ENCODE peak calls at places on chromosomes 13 and 19, in ten cellular contexts. K is GM12865; A is mammary epithelial cell; S is AG04449; D is CD8-positive, alpha-beta memory T cell; O is heart left ventricle; I is psoas muscle; Q is CD8-positive, alpha-beta T cell; T is NT2/D1; P is tibial nerve. C is an unnamed sample.

GRCh38 chr19:13846533-13847032 is 30.4 kb upstream of the NANOS3 start:
- DNase-seq in S (no peak), P (peak; percentile 60), T (peak; percentile 78), A (peak; percentile 89), Q (peak; percentile 97), I (peak; percentile 90), O (peak; percentile 94), K (peak; percentile 95), D (peak; percentile 94), C (no peak)

GRCh38 chr19:6529937-6530384 is 865 bp upstream of the TNFSF9 start:
- DNase-seq in K (no peak), P (no peak), D (no peak), S (no peak), I (no peak), T (no peak), O (no peak), Q (no peak), A (no peak), C (no peak)

GRCh38 chr13:75432045-75432444 is 49.9 kb downstream of the TBC1D4 start:
- DNase-seq in O (no peak), I (no peak), Q (no peak), K (peak; percentile 16), S (no peak), D (no peak), T (no peak), P (no peak), A (no peak), C (no peak)

GRCh38 chr19:58473775-58474174 is 2.4 kb upstream of the ZNF446 start:
- DNase-seq in Q (no peak), D (no peak), K (no peak), T (no peak), A (no peak), P (no peak), O (no peak), S (no peak), I (no peak), C (no peak)

GRCh38 chr19:56840452-56841193 is at the start of the genes PEG3 and ZIM2:
- DNase-seq in T (peak; percentile 89), A (no peak), I (peak; percentile 73), P (no peak), K (no peak), Q (no peak), S (no peak), D (no peak), O (peak; percentile 84), C (no peak)

GRCh38 chr19:45805719-45806118 is 9.4 kb downstream of the RSPH6A start:
- DNase-seq in A (no peak), I (no peak), K (no peak), P (no peak), Q (no peak), O (no peak), D (no peak), T (no peak), S (no peak), C (no peak)

GRCh38 chr13:112069727-112070300 is 2.9 kb downstream of the SOX1 start:
- DNase-seq in Q (no peak), T (no peak), S (no peak), K (no peak), A (no peak), O (no peak), P (no peak), D (no peak), I (no peak), C (no peak)

GRCh38 chr19:17915940-17916593 is 16.7 kb upstream of the CCDC124 start:
- DNase-seq in A (peak; percentile 71), O (no peak), Q (no peak), I (no peak), D (no peak), K (no peak), T (no peak), S (no peak), P (no peak), C (no peak)

GRCh38 chr13:95624020-95624419 is 20.5 kb downstream of the DZIP1 start:
- DNase-seq in A (peak; percentile 40), D (no peak), O (no peak), Q (no peak), I (no peak), T (peak; percentile 60), S (no peak), K (peak; percentile 70), P (no peak), C (no peak)

GRCh38 chr13:73366241-73366640 is 307.4 kb downstream of the KLF5 start:
- DNase-seq in P (no peak), Q (no peak), I (no peak), A (no peak), D (no peak), O (no peak), T (no peak), K (no peak), S (no peak), C (no peak)

GRCh38 chr13:112892759-112893569 is 76.0 kb upstream of the MCF2L start:
- DNase-seq in S (no peak), Q (no peak), P (no peak), A (no peak), T (no peak), I (peak; percentile 30), D (no peak), K (no peak), O (peak; percentile 40), C (no peak)

GRCh38 chr13:27523345-27524073 is 73.1 kb upstream of the MTIF3 start:
- DNase-seq in T (no peak), A (no peak), S (no peak), P (no peak), K (no peak), D (no peak), O (no peak), Q (no peak), I (no peak), C (no peak)

GRCh38 chr13:93685900-93686299 is 459.3 kb downstream of the GPC6 start:
- DNase-seq in D (no peak), T (no peak), S (no peak), I (no peak), Q (no peak), A (no peak), O (no peak), K (no peak), P (no peak), C (no peak)
- H3K4me3 ChIP-seq in D (no peak overlapping the region), T (no peak overlapping the region), S (no peak overlapping the region), I (no peak overlapping the region), Q (no peak overlapping the region), A (no peak overlapping the region), O (no peak overlapping the region), K (no peak overlapping the region), P (no peak overlapping the region), C (no peak overlapping the region)

GRCh38 chr19:3866798-3867638 is 1.8 kb downstream of the ZFR2 start:
- DNase-seq in Q (no peak), T (no peak), D (no peak), S (no peak), O (no peak), P (no peak), I (no peak), A (no peak), K (no peak), C (no peak)

GRCh38 chr19:3863648-3864047 is 5.2 kb downstream of the ZFR2 start:
- DNase-seq in K (no peak), O (no peak), A (no peak), T (no peak), S (no peak), Q (no peak), P (no peak), I (no peak), D (no peak), C (no peak)

GRCh38 chr19:3868770-3869456 is at the start of gene ZFR2:
- DNase-seq in T (peak; percentile 89), P (no peak), A (no peak), Q (no peak), K (no peak), O (no peak), S (no peak), D (no peak), I (no peak), C (no peak)

GRCh38 chr19:3873151-3873550 is 4.3 kb upstream of the ZFR2 start:
- DNase-seq in S (no peak), P (no peak), O (no peak), K (no peak), I (no peak), T (no peak), D (no peak), Q (no peak), A (no peak), C (no peak)

DNA sequence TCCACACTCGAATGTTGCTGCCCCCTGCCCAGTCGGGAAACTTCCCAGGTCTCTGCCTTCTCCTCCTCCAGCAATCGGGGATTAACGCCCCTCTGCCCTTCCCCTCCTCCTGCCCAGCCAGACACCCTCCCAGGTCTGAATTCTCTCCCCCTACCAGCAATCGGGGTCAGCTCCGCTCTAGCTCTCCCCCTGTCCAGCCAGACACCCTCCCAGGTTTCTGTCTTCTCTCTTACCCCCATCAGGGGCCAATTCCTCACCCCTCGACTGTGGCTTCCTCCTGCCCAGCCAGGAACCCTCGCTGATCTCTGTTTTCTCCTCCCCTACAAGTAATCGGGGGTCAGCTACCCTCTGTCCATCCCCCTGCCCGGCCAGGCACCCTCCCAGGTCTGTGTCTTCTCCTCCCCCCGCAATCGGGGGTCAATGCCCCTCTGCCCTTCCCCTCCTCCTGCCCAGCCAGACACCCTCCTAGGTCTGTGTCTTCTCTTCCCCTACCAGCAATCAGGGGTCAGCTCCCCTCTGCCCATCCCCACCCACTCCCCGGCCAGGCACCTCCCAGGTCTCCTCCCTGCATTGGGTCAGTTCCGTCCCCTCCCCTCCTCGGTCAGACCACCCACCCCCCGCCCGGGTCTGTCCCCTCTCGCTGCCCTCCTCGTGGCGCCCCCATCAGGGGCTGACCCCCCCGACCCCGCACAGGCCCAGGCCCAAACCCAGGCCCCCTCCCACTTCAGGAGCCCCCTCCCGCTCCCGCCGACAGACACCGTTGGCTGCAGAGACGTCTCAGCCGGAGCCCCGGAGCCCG is 668 bp downstream of the ZFR2 start:
- DNase-seq in K (no peak), D (no peak), A (no peak), Q (no peak), S (no peak), O (no peak), T (no peak), I (no peak), P (no peak), C (no peak)
- H3K4me3 ChIP-seq in K (no peak overlapping the region), D (no peak overlapping the region), A (no peak overlapping the region), Q (no peak overlapping the region), S (no peak overlapping the region), O (no peak overlapping the region), T (peak overlapping the region; percentile 46), I (no peak overlapping the region), P (no peak overlapping the region), C (no peak overlapping the region)

DNA sequence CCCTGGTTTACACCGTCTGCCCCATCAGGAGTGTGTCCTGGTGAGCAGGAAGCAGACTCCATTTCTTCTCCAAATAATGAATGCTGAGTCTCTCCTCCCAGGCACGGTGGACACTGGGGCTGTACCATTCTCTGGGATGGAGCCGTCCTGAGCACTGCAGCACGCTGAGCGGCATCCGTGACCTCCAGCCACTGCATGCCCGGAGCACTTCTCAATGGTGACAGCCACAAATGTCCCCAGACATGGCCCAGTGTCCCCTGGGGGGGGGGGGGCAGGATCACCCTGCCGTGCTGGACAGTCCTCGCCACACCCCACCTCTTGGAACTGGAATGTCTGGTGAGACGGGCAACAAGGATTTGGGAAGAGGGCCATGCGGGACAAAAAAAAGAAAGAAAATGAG is 37.4 kb downstream of the GNG7 start:
- DNase-seq in A (no peak), P (no peak), I (no peak), D (no peak), Q (no peak), K (no peak), O (no peak), S (no peak), T (no peak), C (no peak)
- H3K4me3 ChIP-seq in A (no peak overlapping the region), P (no peak overlapping the region), I (no peak overlapping the region), D (no peak overlapping the region), Q (no peak overlapping the region), K (no peak overlapping the region), O (no peak overlapping the region), S (no peak overlapping the region), T (no peak overlapping the region), C (no peak overlapping the region)

GRCh38 chr19:5117421-5117820 is 148.5 kb downstream of the KDM4B start:
- DNase-seq in P (no peak), Q (no peak), I (no peak), S (no peak), K (no peak), D (no peak), O (no peak), A (no peak), T (no peak), C (no peak)
- H3K4me3 ChIP-seq in P (no peak overlapping the region), Q (no peak overlapping the region), I (no peak overlapping the region), S (no peak overlapping the region), K (no peak overlapping the region), D (no peak overlapping the region), O (no peak overlapping the region), A (no peak overlapping the region), T (no peak overlapping the region), C (no peak overlapping the region)

C was measured in AG09309.